ENCODE peak calls at places on chromosomes 5 and 9, in seven cellular contexts. H is activated naive CD4-positive, alpha-beta T cell treated with Interleukin-2 at 50 U/mL for 16 hours; A is AG09319; K is HCEC 1CT; J is IMR-90; Q is GM04504; T is progenitor cell of endocrine pancreas. O is an unnamed sample.

GRCh38 chr9:111179577-111179976 is 141.3 kb upstream of the LPAR1 start:
- DNase-seq in H (no peak), A (no peak), K (no peak), J (no peak), Q (no peak), T (no peak), O (peak; percentile 88)

GRCh38 chr9:121450241-121450640 is 49.4 kb downstream of the GGTA1 start:
- DNase-seq in H (no peak), A (no peak), K (no peak), J (no peak), Q (peak; percentile 28), T (no peak), O (no peak)

GRCh38 chr9:124032247-124032646 is 20.7 kb downstream of the LHX2 start:
- DNase-seq in H (no peak), A (no peak), K (no peak), J (no peak), Q (no peak), T (no peak), O (no peak)

GRCh38 chr9:9950813-9951212 is 662.0 kb downstream of the PTPRD start:
- DNase-seq in H (no peak), A (no peak), K (no peak), J (peak; percentile 20), Q (no peak), T (no peak), O (no peak)

GRCh38 chr5:134462047-134462575 is 50.4 kb upstream of the CDKN2AIPNL start:
- DNase-seq in H (no peak), A (no peak), K (no peak), J (no peak), Q (no peak), T (no peak), O (no peak)

GRCh38 chr5:94240616-94241287 is 377.7 kb downstream of the KIAA0825 start:
- DNase-seq in H (no peak), A (peak; percentile 49), K (peak; percentile 14), J (peak; percentile 38), Q (peak; percentile 83), T (no peak), O (no peak)

GRCh38 chr5:136201870-136202269 is 8.9 kb upstream of the SMIM32 start:
- DNase-seq in H (no peak), A (no peak), K (no peak), J (no peak), Q (no peak), T (no peak), O (no peak)

GRCh38 chr5:54362434-54362833 is 52.1 kb upstream of the ARL15 start:
- DNase-seq in H (no peak), A (no peak), K (peak; percentile 29), J (peak; percentile 26), Q (peak; percentile 69), T (no peak), O (no peak)

GRCh38 chr5:176359658-176360057 is 1.9 kb downstream of the KIAA1191 start:
- DNase-seq in H (no peak), A (no peak), K (peak; percentile 30), J (peak; percentile 47), Q (no peak), T (no peak), O (no peak)

GRCh38 chr9:211557-211956 is 3.1 kb upstream of the DOCK8 start:
- DNase-seq in H (no peak), A (no peak), K (no peak), J (no peak), Q (no peak), T (no peak), O (no peak)

GRCh38 chr9:115263731-115264130 is 145.8 kb upstream of the TNC start:
- DNase-seq in H (no peak), A (peak; percentile 52), K (peak; percentile 92), J (peak; percentile 66), Q (peak; percentile 52), T (no peak), O (no peak)

GRCh38 chr9:31608413-31608812 is 776.0 kb upstream of the ACO1 start:
- DNase-seq in H (no peak), A (no peak), K (no peak), J (no peak), Q (no peak), T (no peak), O (no peak)

GRCh38 chr5:74864823-74865222 is 1.4 kb downstream of the FAM169A start:
- DNase-seq in H (no peak), A (no peak), K (no peak), J (no peak), Q (no peak), T (no peak), O (no peak)

GRCh38 chr9:133603165-133603927 is 5.8 kb downstream of the FAM163B start:
- DNase-seq in H (no peak), A (no peak), K (no peak), J (no peak), Q (no peak), T (no peak), O (no peak)

GRCh38 chr9:127558581-127559246 is 53.4 kb upstream of the STXBP1 start:
- DNase-seq in H (no peak), A (no peak), K (peak; percentile 29), J (no peak), Q (no peak), T (no peak), O (no peak)

GRCh38 chr9:85941617-85941930 is 628 bp downstream of the NAA35 start:
- DNase-seq in H (no peak), A (no peak), K (no peak), J (no peak), Q (no peak), T (no peak), O (no peak)

GRCh38 chr9:137252555-137253506 is 1.7 kb downstream of the STPG3 start:
- DNase-seq in H (no peak), A (no peak), K (no peak), J (no peak), Q (no peak), T (no peak), O (no peak)

GRCh38 chr9:129139233-129139992 is 28.2 kb downstream of the PTPA start:
- DNase-seq in H (peak; percentile 73), A (peak; percentile 78), K (peak; percentile 84), J (peak; percentile 84), Q (peak; percentile 91), T (peak; percentile 62), O (peak; percentile 67)

GRCh38 chr9:122332083-122332482 is 38.7 kb upstream of the PTGS1 start:
- DNase-seq in H (no peak), A (no peak), K (no peak), J (no peak), Q (no peak), T (no peak), O (no peak)

GRCh38 chr9:95091574-95091970 is 225.9 kb downstream of the FANCC start:
- DNase-seq in H (no peak), A (no peak), K (no peak), J (peak; percentile 53), Q (no peak), T (no peak), O (no peak)

GRCh38 chr9:3035594-3036389 is 191.9 kb upstream of the PUM3 start:
- DNase-seq in H (no peak), A (no peak), K (no peak), J (no peak), Q (no peak), T (no peak), O (no peak)

GRCh38 chr5:73693573-73694061 is 67.6 kb downstream of the ARHGEF28 start:
- DNase-seq in H (no peak), A (no peak), K (peak; percentile 47), J (peak; percentile 49), Q (no peak), T (no peak), O (no peak)

GRCh38 chr5:139698461-139699146 is 50.5 kb downstream of the CXXC5 start:
- DNase-seq in H (no peak), A (peak; percentile 82), K (peak; percentile 40), J (peak; percentile 74), Q (peak; percentile 64), T (peak; percentile 59), O (no peak)

GRCh38 chr9:110337727-110338522 is at the start of gene TXNDC8:
- DNase-seq in H (no peak), A (no peak), K (peak; percentile 54), J (peak; percentile 74), Q (no peak), T (no peak), O (no peak)

GRCh38 chr5:136191304-136192014 is 1.5 kb downstream of the SMIM32 start:
- DNase-seq in H (no peak), A (no peak), K (no peak), J (peak; percentile 20), Q (no peak), T (no peak), O (no peak)

GRCh38 chr5:40360685-40361084 is 319.0 kb upstream of the PTGER4 start:
- DNase-seq in H (no peak), A (no peak), K (no peak), J (peak; percentile 15), Q (no peak), T (no peak), O (no peak)

O was measured in NCI-H1930.